ENCODE peak calls at places on chromosomes 16 and 17, in five cellular contexts. M, O, E, G and C are unnamed samples.

GRCh38 chr16:53673189-53673588 is 30.5 kb downstream of the RPGRIP1L start:
- DNase-seq in M (no peak), O (no peak), E (no peak), G (no peak), C (no peak)

GRCh38 chr16:67654069-67654911 is 5.8 kb downstream of the ACD start:
- DNase-seq in M (no peak), O (no peak), E (no peak), G (no peak), C (no peak)

GRCh38 chr17:13734880-13735279 is 133.2 kb upstream of the HS3ST3A1 start:
- DNase-seq in M (no peak), O (no peak), E (no peak), G (no peak), C (no peak)

GRCh38 chr16:84144859-84145639 is at the start of the genes DNAAF1 and HSDL1:
- DNase-seq in M (peak), O (peak), E (peak), G (peak), C (peak)

GRCh38 chr17:19342611-19343255 is 19.8 kb downstream of the B9D1 start:
- DNase-seq in M (no peak), O (no peak), E (no peak), G (no peak), C (no peak)

GRCh38 chr17:81053043-81053970 is 18.4 kb downstream of the BAIAP2 start:
- DNase-seq in M (no peak), O (no peak), E (no peak), G (no peak), C (no peak)

GRCh38 chr16:31664683-31665482 is 137.2 kb downstream of the AHSP start:
- DNase-seq in M (no peak), O (no peak), E (no peak), G (no peak), C (no peak)

GRCh38 chr17:44258811-44259351 is 9.1 kb downstream of the SLC4A1 start:
- DNase-seq in M (no peak), O (no peak), E (no peak), G (no peak), C (no peak)

GRCh38 chr17:40879026-40879425 is 6.0 kb downstream of the KRT20 start:
- DNase-seq in M (no peak), O (no peak), E (no peak), G (no peak), C (no peak)

GRCh38 chr17:7021993-7022778 is 664 bp upstream of the BCL6B start:
- DNase-seq in M (peak), O (peak), E (peak), G (no peak), C (peak)
- TF ChIP-seq POLR2A in M (no peak), O (no peak), E (peak), G (no peak), C (no peak)

GRCh38 chr17:17950806-17951205 is 21.4 kb downstream of the TOM1L2 start:
- DNase-seq in M (no peak), O (no peak), E (no peak), G (no peak), C (no peak)
- TF ChIP-seq CTCF in M (no peak), O (no peak), E (no peak), G (peak), C (no peak)

GRCh38 chr16:73068546-73069401 is 20.8 kb upstream of the ZFHX3 start:
- DNase-seq in M (peak), O (peak), E (peak), G (no peak), C (no peak)
- TF ChIP-seq POLR2A in M (no peak), O (peak), E (no peak), G (peak), C (peak)

GRCh38 chr17:75639771-75640555 is 6.7 kb downstream of the SMIM5 start:
- DNase-seq in M (peak), O (no peak), E (no peak), G (no peak), C (no peak)
- TF ChIP-seq CTCF in M (peak), O (no peak), E (no peak), G (peak), C (no peak)

DNA sequence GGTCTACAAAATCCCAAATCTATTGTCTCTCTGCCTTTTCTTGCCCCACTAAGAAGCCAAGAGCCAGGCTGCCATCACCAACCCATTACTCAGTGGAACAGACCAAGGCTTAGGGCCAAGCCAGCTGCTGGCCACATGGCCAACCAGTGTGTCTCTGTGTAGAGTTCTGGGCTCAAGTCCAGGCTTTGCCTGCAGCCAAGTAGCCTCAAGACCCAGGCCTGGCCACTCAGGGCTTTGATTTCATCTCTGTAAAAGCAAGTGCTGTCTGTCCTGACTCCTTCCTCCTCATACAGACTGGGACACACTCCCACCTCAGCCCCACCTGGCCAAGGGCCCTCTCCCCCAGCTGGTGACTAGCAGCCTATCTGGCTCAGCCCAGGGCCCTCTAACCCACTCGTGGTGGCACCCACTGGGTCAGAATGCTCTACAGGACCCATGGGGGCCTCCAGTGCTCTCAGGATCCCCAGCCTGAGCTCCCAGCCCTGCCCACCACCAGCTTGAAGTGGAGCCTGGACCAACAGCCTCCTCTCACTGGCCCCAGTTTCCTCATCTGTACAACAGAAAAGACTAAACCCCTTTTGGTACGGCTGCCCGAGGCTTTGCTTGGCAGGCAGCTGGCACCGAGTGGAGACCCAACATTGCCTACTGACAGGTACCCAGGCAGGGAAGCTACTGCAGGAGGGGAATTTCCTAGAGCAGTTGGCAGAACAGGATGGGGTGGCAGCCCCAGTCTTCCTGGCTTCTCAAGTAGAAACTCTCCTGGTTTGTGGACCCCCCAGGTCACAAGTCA is 14.4 kb downstream of the SREBF1 start:
- DNase-seq in M (peak), O (peak), E (peak), G (no peak), C (no peak)
- TF ChIP-seq POLR2A in M (no peak), O (no peak), E (no peak), G (no peak), C (no peak)

DNA sequence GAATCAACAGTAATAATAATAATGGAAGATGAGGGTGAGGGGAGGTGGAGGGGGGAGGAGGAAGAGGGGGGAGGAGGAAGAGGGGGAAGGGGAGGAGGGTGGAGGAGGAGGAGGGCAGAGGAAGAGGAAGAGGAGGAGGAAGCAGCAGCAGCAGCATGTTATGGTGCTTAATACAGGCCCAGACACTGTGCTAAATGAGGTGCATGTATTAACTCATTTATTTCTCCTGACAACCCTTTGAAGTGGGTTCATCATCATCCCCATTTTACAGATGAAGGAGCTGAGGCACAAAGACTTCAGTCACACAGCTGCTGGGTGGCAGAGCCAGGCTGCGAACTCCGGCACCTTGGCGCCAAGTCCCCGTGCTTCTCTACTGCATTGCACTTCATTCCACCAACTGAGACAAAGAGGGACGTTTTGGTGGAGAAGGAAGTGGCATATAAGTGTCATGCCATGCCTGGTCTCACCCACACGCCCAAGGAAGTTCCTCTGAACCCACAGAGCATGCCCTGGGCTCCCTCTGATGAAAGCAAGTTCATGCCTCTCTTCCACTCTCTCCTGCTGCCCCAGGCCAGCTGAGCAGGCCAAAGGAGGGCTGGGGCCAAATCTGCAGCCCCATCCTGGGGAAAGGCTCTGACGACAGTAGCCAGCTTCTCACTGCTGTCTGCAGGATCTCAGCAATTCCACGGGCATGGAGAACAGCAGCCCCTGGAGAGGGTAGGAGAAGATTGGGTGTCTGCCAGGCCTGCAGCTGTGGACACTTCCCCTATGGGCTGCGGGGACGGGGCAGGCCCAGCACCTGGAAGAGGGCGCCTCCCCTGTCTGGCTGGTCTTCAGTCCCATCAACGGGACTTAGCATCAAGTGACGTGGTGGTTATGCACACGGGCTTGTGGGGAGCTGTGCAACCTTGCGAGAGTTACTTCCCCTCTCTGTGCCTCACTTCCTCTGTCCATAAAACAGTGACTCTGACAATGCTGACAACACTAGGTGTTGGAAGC is 21.8 kb downstream of the XYLT1 start:
- DNase-seq in M (peak), O (no peak), E (peak), G (no peak), C (no peak)
- TF ChIP-seq CTCF in M (no peak), O (no peak), E (no peak), G (no peak), C (no peak)

GRCh38 chr17:35373532-35373983 is at the start of gene SLFN11:
- DNase-seq in M (peak), O (peak), E (peak), G (peak), C (peak)
- TF ChIP-seq POLR2A in M (peak), O (peak), E (peak), G (peak), C (peak)

DNA sequence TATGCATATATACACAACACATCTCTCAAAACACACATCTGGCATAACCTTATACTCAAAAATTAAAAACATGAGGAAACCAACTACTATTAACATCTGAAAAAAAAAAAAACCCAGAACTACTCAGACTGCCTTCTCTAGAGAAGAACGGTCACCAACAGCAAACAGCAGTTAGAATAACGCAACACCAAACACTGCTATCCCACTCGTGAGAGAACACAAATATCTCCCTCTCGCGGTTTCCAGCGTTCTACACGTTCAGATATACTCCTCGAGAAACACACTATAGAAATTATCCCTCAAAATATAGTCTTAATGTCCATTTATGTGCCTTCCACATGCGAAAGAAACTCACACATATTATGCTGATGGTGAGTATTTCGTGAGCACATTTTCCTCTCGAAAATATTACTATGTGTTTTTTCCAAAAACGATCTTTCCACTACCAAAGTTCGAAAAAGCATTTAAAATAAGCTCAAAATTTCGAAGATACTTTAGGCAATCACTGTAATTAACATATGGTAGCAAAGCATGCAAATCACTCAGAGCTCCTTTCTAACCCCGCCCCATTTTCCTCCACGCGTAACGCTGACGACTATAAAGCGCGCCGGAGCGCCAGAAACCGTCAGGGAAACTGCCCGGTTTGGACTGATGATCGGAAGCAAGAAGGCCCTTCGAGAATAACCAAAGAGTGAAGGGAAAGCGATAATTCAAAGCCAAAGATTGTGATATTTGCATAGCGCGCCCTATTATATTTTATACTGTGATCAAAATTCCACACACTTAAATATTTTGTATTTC is 60.1 kb downstream of the TEX14 start:
- DNase-seq in M (peak), O (peak), E (peak), G (peak), C (peak)
- TF ChIP-seq CTCF in M (peak), O (peak), E (peak), G (peak), C (no peak)

GRCh38 chr17:5045496-5045895 is 10.3 kb upstream of the SLC52A1 start:
- DNase-seq in M (no peak), O (no peak), E (no peak), G (no peak), C (no peak)

GRCh38 chr17:5049314-5049819 is 14.1 kb upstream of the SLC52A1 start:
- DNase-seq in M (peak), O (no peak), E (no peak), G (no peak), C (no peak)

GRCh38 chr17:5050281-5050680 is 15.1 kb upstream of the SLC52A1 start:
- DNase-seq in M (peak), O (no peak), E (no peak), G (no peak), C (no peak)

GRCh38 chr17:5044630-5045029 is 9.4 kb upstream of the SLC52A1 start:
- DNase-seq in M (no peak), O (no peak), E (no peak), G (no peak), C (no peak)

DNA sequence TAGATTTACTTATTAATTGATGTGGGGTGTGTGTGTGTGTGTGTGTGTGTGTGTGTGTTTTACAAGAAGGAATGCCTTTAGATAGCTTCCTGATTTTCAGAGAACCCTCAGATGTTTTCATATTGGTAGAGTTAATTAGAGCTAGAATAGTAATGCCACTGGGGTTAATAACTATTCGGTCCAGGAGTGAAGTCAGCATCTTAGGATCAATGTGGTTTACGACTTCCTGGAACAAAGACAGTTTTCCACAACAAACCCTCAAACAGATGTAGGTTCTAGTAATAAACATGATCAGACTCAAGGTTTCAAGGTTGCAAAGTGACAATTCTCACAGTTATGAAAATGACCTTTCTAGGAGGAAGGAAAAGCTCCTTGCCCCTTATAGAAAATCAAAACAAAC is 12.2 kb upstream of the SLC52A1 start:
- DNase-seq in M (no peak), O (no peak), E (no peak), G (no peak), C (no peak)
- TF ChIP-seq POLR2A in M (no peak), O (no peak), E (no peak), G (no peak), C (no peak)

GRCh38 chr16:52470601-52471000 is 76.3 kb downstream of the TOX3 start:
- DNase-seq in M (no peak), O (no peak), E (no peak), G (no peak), C (no peak)
- TF ChIP-seq CTCF in M (no peak), O (no peak), E (no peak), G (no peak), C (no peak)